ENCODE peak calls at places on chromosome 14, in nine cellular contexts. One of them, this sample, is unnamed.

GRCh38 chr14:65850429-65851145 is 438.1 kb downstream of the FUT8 start:
- DNase-seq in right cardiac atrium: no peak
- DNase-seq in GM04503: no peak
- DNase-seq in progenitor cell of endocrine pancreas: no peak
- DNase-seq in activated CD4-positive, alpha-beta T cell treated with anti-CD3 and anti-CD28 coated beads, Interleukin-2, amount 10 ng/mL, durations not matched to agents 7 days and 5 days: peak; percentile 76
- DNase-seq in endodermal cell: peak; percentile 36
- DNase-seq in activated CD4-positive, CD25-positive, alpha-beta regulatory T cell: peak; percentile 63
- DNase-seq in substantia nigra: no peak
- DNase-seq in PC-3: peak; percentile 9
- DNase-seq in this sample: no peak

GRCh38 chr14:36996133-36996856 is 176.1 kb downstream of the SLC25A21 start:
- DNase-seq in right cardiac atrium: no peak
- DNase-seq in endodermal cell: no peak
- DNase-seq in substantia nigra: no peak
- DNase-seq in PC-3: peak; percentile 91
- DNase-seq in activated CD4-positive, CD25-positive, alpha-beta regulatory T cell: no peak
- DNase-seq in activated CD4-positive, alpha-beta T cell treated with anti-CD3 and anti-CD28 coated beads, Interleukin-2, amount 10 ng/mL, durations not matched to agents 7 days and 5 days: no peak
- DNase-seq in GM04503: peak; percentile 27
- DNase-seq in progenitor cell of endocrine pancreas: no peak
- DNase-seq in this sample: no peak

GRCh38 chr14:35944847-35945246 is 118.7 kb downstream of the BRMS1L start:
- DNase-seq in endodermal cell: peak; percentile 86
- DNase-seq in GM04503: no peak
- DNase-seq in right cardiac atrium: no peak
- DNase-seq in progenitor cell of endocrine pancreas: no peak
- DNase-seq in PC-3: peak; percentile 64
- DNase-seq in activated CD4-positive, alpha-beta T cell treated with anti-CD3 and anti-CD28 coated beads, Interleukin-2, amount 10 ng/mL, durations not matched to agents 7 days and 5 days: peak; percentile 20
- DNase-seq in substantia nigra: no peak
- DNase-seq in activated CD4-positive, CD25-positive, alpha-beta regulatory T cell: no peak
- DNase-seq in this sample: peak; percentile 39

GRCh38 chr14:21095430-21096205 is 2.8 kb downstream of the ZNF219 start:
- DNase-seq in right cardiac atrium: no peak
- DNase-seq in progenitor cell of endocrine pancreas: no peak
- DNase-seq in PC-3: no peak
- DNase-seq in activated CD4-positive, CD25-positive, alpha-beta regulatory T cell: no peak
- DNase-seq in activated CD4-positive, alpha-beta T cell treated with anti-CD3 and anti-CD28 coated beads, Interleukin-2, amount 10 ng/mL, durations not matched to agents 7 days and 5 days: no peak
- DNase-seq in substantia nigra: no peak
- DNase-seq in GM04503: no peak
- DNase-seq in endodermal cell: peak; percentile 63
- DNase-seq in this sample: peak; percentile 35

GRCh38 chr14:89237923-89238529 is 179.0 kb downstream of the FOXN3 start:
- DNase-seq in substantia nigra: no peak
- DNase-seq in GM04503: no peak
- DNase-seq in progenitor cell of endocrine pancreas: no peak
- DNase-seq in activated CD4-positive, alpha-beta T cell treated with anti-CD3 and anti-CD28 coated beads, Interleukin-2, amount 10 ng/mL, durations not matched to agents 7 days and 5 days: no peak
- DNase-seq in activated CD4-positive, CD25-positive, alpha-beta regulatory T cell: no peak
- DNase-seq in right cardiac atrium: no peak
- DNase-seq in PC-3: peak; percentile 52
- DNase-seq in endodermal cell: peak; percentile 54
- DNase-seq in this sample: peak; percentile 36

GRCh38 chr14:99728231-99728920 is 44.3 kb downstream of the CYP46A1 start:
- DNase-seq in activated CD4-positive, CD25-positive, alpha-beta regulatory T cell: no peak
- DNase-seq in activated CD4-positive, alpha-beta T cell treated with anti-CD3 and anti-CD28 coated beads, Interleukin-2, amount 10 ng/mL, durations not matched to agents 7 days and 5 days: no peak
- DNase-seq in right cardiac atrium: peak; percentile 50
- DNase-seq in progenitor cell of endocrine pancreas: no peak
- DNase-seq in PC-3: no peak
- DNase-seq in endodermal cell: peak; percentile 37
- DNase-seq in GM04503: no peak
- DNase-seq in substantia nigra: no peak
- DNase-seq in this sample: no peak

GRCh38 chr14:95311752-95312151 is 8.0 kb downstream of the CLMN start:
- DNase-seq in activated CD4-positive, alpha-beta T cell treated with anti-CD3 and anti-CD28 coated beads, Interleukin-2, amount 10 ng/mL, durations not matched to agents 7 days and 5 days: no peak
- DNase-seq in GM04503: no peak
- DNase-seq in right cardiac atrium: peak; percentile 49
- DNase-seq in substantia nigra: no peak
- DNase-seq in PC-3: no peak
- DNase-seq in endodermal cell: no peak
- DNase-seq in progenitor cell of endocrine pancreas: no peak
- DNase-seq in activated CD4-positive, CD25-positive, alpha-beta regulatory T cell: no peak
- DNase-seq in this sample: no peak

GRCh38 chr14:74475678-74476077 is 17.4 kb downstream of the NPC2 start:
- DNase-seq in right cardiac atrium: no peak
- DNase-seq in activated CD4-positive, alpha-beta T cell treated with anti-CD3 and anti-CD28 coated beads, Interleukin-2, amount 10 ng/mL, durations not matched to agents 7 days and 5 days: no peak
- DNase-seq in endodermal cell: no peak
- DNase-seq in GM04503: peak; percentile 62
- DNase-seq in activated CD4-positive, CD25-positive, alpha-beta regulatory T cell: no peak
- DNase-seq in substantia nigra: no peak
- DNase-seq in progenitor cell of endocrine pancreas: no peak
- DNase-seq in PC-3: peak; percentile 45
- DNase-seq in this sample: no peak

GRCh38 chr14:65840786-65841185 is 428.3 kb downstream of the FUT8 start:
- DNase-seq in GM04503: peak; percentile 50
- DNase-seq in progenitor cell of endocrine pancreas: no peak
- DNase-seq in activated CD4-positive, alpha-beta T cell treated with anti-CD3 and anti-CD28 coated beads, Interleukin-2, amount 10 ng/mL, durations not matched to agents 7 days and 5 days: no peak
- DNase-seq in activated CD4-positive, CD25-positive, alpha-beta regulatory T cell: no peak
- DNase-seq in endodermal cell: no peak
- DNase-seq in PC-3: no peak
- DNase-seq in right cardiac atrium: no peak
- DNase-seq in substantia nigra: no peak
- DNase-seq in this sample: no peak

GRCh38 chr14:69327507-69327906 is 67.5 kb downstream of the GALNT16 start:
- DNase-seq in GM04503: no peak
- DNase-seq in progenitor cell of endocrine pancreas: no peak
- DNase-seq in endodermal cell: peak; percentile 28
- DNase-seq in PC-3: no peak
- DNase-seq in substantia nigra: no peak
- DNase-seq in activated CD4-positive, CD25-positive, alpha-beta regulatory T cell: no peak
- DNase-seq in right cardiac atrium: no peak
- DNase-seq in activated CD4-positive, alpha-beta T cell treated with anti-CD3 and anti-CD28 coated beads, Interleukin-2, amount 10 ng/mL, durations not matched to agents 7 days and 5 days: no peak
- DNase-seq in this sample: no peak

GRCh38 chr14:91135039-91135438 is 21.2 kb downstream of the DGLUCY start:
- DNase-seq in activated CD4-positive, alpha-beta T cell treated with anti-CD3 and anti-CD28 coated beads, Interleukin-2, amount 10 ng/mL, durations not matched to agents 7 days and 5 days: no peak
- DNase-seq in progenitor cell of endocrine pancreas: no peak
- DNase-seq in GM04503: no peak
- DNase-seq in right cardiac atrium: no peak
- DNase-seq in activated CD4-positive, CD25-positive, alpha-beta regulatory T cell: no peak
- DNase-seq in substantia nigra: no peak
- DNase-seq in PC-3: peak; percentile 42
- DNase-seq in endodermal cell: no peak
- DNase-seq in this sample: no peak

GRCh38 chr14:65211341-65211987 is 109.1 kb upstream of the MAX start:
- DNase-seq in substantia nigra: no peak
- DNase-seq in activated CD4-positive, alpha-beta T cell treated with anti-CD3 and anti-CD28 coated beads, Interleukin-2, amount 10 ng/mL, durations not matched to agents 7 days and 5 days: no peak
- DNase-seq in PC-3: peak; percentile 85
- DNase-seq in GM04503: no peak
- DNase-seq in right cardiac atrium: no peak
- DNase-seq in progenitor cell of endocrine pancreas: no peak
- DNase-seq in activated CD4-positive, CD25-positive, alpha-beta regulatory T cell: no peak
- DNase-seq in endodermal cell: no peak
- DNase-seq in this sample: no peak

GRCh38 chr14:75941030-75941429 is 40.8 kb downstream of the TGFB3 start:
- DNase-seq in right cardiac atrium: no peak
- DNase-seq in activated CD4-positive, CD25-positive, alpha-beta regulatory T cell: no peak
- DNase-seq in GM04503: peak; percentile 4
- DNase-seq in progenitor cell of endocrine pancreas: no peak
- DNase-seq in activated CD4-positive, alpha-beta T cell treated with anti-CD3 and anti-CD28 coated beads, Interleukin-2, amount 10 ng/mL, durations not matched to agents 7 days and 5 days: no peak
- DNase-seq in endodermal cell: no peak
- DNase-seq in substantia nigra: no peak
- DNase-seq in PC-3: no peak
- DNase-seq in this sample: no peak

GRCh38 chr14:94945615-94946014 is 175.7 kb upstream of the GSC start:
- DNase-seq in activated CD4-positive, CD25-positive, alpha-beta regulatory T cell: no peak
- DNase-seq in activated CD4-positive, alpha-beta T cell treated with anti-CD3 and anti-CD28 coated beads, Interleukin-2, amount 10 ng/mL, durations not matched to agents 7 days and 5 days: peak; percentile 46
- DNase-seq in right cardiac atrium: no peak
- DNase-seq in progenitor cell of endocrine pancreas: no peak
- DNase-seq in substantia nigra: no peak
- DNase-seq in PC-3: no peak
- DNase-seq in endodermal cell: no peak
- DNase-seq in GM04503: no peak
- DNase-seq in this sample: no peak

GRCh38 chr14:25411933-25412757 is 362.2 kb upstream of the STXBP6 start:
- DNase-seq in substantia nigra: peak; percentile 29
- DNase-seq in right cardiac atrium: no peak
- DNase-seq in activated CD4-positive, CD25-positive, alpha-beta regulatory T cell: no peak
- DNase-seq in endodermal cell: peak; percentile 87
- DNase-seq in GM04503: no peak
- DNase-seq in activated CD4-positive, alpha-beta T cell treated with anti-CD3 and anti-CD28 coated beads, Interleukin-2, amount 10 ng/mL, durations not matched to agents 7 days and 5 days: no peak
- DNase-seq in PC-3: peak; percentile 7
- DNase-seq in progenitor cell of endocrine pancreas: no peak
- DNase-seq in this sample: peak; percentile 44

GRCh38 chr14:105058521-105059034 is 6.7 kb downstream of the GPR132 start:
- DNase-seq in substantia nigra: no peak
- DNase-seq in right cardiac atrium: peak; percentile 28
- DNase-seq in activated CD4-positive, alpha-beta T cell treated with anti-CD3 and anti-CD28 coated beads, Interleukin-2, amount 10 ng/mL, durations not matched to agents 7 days and 5 days: no peak
- DNase-seq in GM04503: no peak
- DNase-seq in PC-3: no peak
- DNase-seq in progenitor cell of endocrine pancreas: no peak
- DNase-seq in endodermal cell: no peak
- DNase-seq in activated CD4-positive, CD25-positive, alpha-beta regulatory T cell: no peak
- DNase-seq in this sample: no peak

GRCh38 chr14:33611405-33612183 is 339.3 kb downstream of the EGLN3 start:
- DNase-seq in activated CD4-positive, CD25-positive, alpha-beta regulatory T cell: no peak
- DNase-seq in substantia nigra: no peak
- DNase-seq in right cardiac atrium: no peak
- DNase-seq in GM04503: no peak
- DNase-seq in endodermal cell: no peak
- DNase-seq in activated CD4-positive, alpha-beta T cell treated with anti-CD3 and anti-CD28 coated beads, Interleukin-2, amount 10 ng/mL, durations not matched to agents 7 days and 5 days: no peak
- DNase-seq in PC-3: peak; percentile 69
- DNase-seq in progenitor cell of endocrine pancreas: no peak
- DNase-seq in this sample: no peak

This sample was measured in left kidney.